ENCODE peak calls at places on chromosomes 6 and 20, in eight cellular contexts. One of them, this sample, is unnamed.

GRCh38 chr6:48194596-48195295 is 83.7 kb upstream of the PTCHD4 start:
- DNase-seq in choroid plexus epithelial cell: no peak
- DNase-seq in AG04450: no peak
- DNase-seq in mammary epithelial cell: no peak
- DNase-seq in astrocyte: no peak
- DNase-seq in psoas muscle: no peak
- DNase-seq in ascending aorta: no peak
- DNase-seq in mesothelial cell of epicardium: no peak
- DNase-seq in this sample: no peak

GRCh38 chr6:2940010-2940850 is 31.1 kb downstream of the SERPINB6 start:
- DNase-seq in choroid plexus epithelial cell: no peak
- DNase-seq in AG04450: no peak
- DNase-seq in mammary epithelial cell: no peak
- DNase-seq in astrocyte: no peak
- DNase-seq in psoas muscle: no peak
- DNase-seq in ascending aorta: no peak
- DNase-seq in mesothelial cell of epicardium: no peak
- DNase-seq in this sample: no peak

GRCh38 chr20:57824909-57825308 is 115.1 kb upstream of the PMEPA1 start:
- DNase-seq in choroid plexus epithelial cell: no peak
- DNase-seq in AG04450: no peak
- DNase-seq in mammary epithelial cell: no peak
- DNase-seq in astrocyte: no peak
- DNase-seq in psoas muscle: no peak
- DNase-seq in ascending aorta: no peak
- DNase-seq in mesothelial cell of epicardium: no peak
- DNase-seq in this sample: no peak

GRCh38 chr6:17984822-17985660 is 2.4 kb downstream of the KIF13A start:
- DNase-seq in choroid plexus epithelial cell: peak
- DNase-seq in AG04450: no peak
- DNase-seq in mammary epithelial cell: peak
- DNase-seq in astrocyte: no peak
- DNase-seq in psoas muscle: no peak
- DNase-seq in ascending aorta: no peak
- DNase-seq in mesothelial cell of epicardium: no peak
- DNase-seq in this sample: peak

GRCh38 chr6:153698001-153698400 is 341.0 kb upstream of the OPRM1 start:
- DNase-seq in choroid plexus epithelial cell: no peak
- DNase-seq in AG04450: no peak
- DNase-seq in mammary epithelial cell: no peak
- DNase-seq in astrocyte: no peak
- DNase-seq in psoas muscle: no peak
- DNase-seq in ascending aorta: no peak
- DNase-seq in mesothelial cell of epicardium: no peak
- DNase-seq in this sample: peak

GRCh38 chr6:147138841-147139240 is 65.4 kb upstream of the STXBP5 start:
- DNase-seq in choroid plexus epithelial cell: no peak
- DNase-seq in AG04450: no peak
- DNase-seq in mammary epithelial cell: no peak
- DNase-seq in astrocyte: no peak
- DNase-seq in psoas muscle: no peak
- DNase-seq in ascending aorta: no peak
- DNase-seq in mesothelial cell of epicardium: no peak
- DNase-seq in this sample: no peak

GRCh38 chr6:135209803-135210202 is 28.7 kb downstream of the MYB start:
- DNase-seq in choroid plexus epithelial cell: no peak
- DNase-seq in AG04450: no peak
- DNase-seq in mammary epithelial cell: no peak
- DNase-seq in astrocyte: no peak
- DNase-seq in psoas muscle: no peak
- DNase-seq in ascending aorta: no peak
- DNase-seq in mesothelial cell of epicardium: no peak
- DNase-seq in this sample: no peak

GRCh38 chr6:75431379-75431778 is 62.2 kb downstream of the FILIP1 start:
- DNase-seq in choroid plexus epithelial cell: peak
- DNase-seq in AG04450: no peak
- DNase-seq in mammary epithelial cell: peak
- DNase-seq in astrocyte: no peak
- DNase-seq in psoas muscle: peak
- DNase-seq in ascending aorta: no peak
- DNase-seq in mesothelial cell of epicardium: no peak
- DNase-seq in this sample: no peak

GRCh38 chr6:100806280-100806679 is 74.8 kb downstream of the ASCC3 start:
- DNase-seq in choroid plexus epithelial cell: peak
- DNase-seq in AG04450: no peak
- DNase-seq in mammary epithelial cell: no peak
- DNase-seq in astrocyte: no peak
- DNase-seq in psoas muscle: no peak
- DNase-seq in ascending aorta: no peak
- DNase-seq in mesothelial cell of epicardium: no peak
- DNase-seq in this sample: no peak

GRCh38 chr6:100810015-100810414 is 71.1 kb downstream of the ASCC3 start:
- DNase-seq in choroid plexus epithelial cell: no peak
- DNase-seq in AG04450: no peak
- DNase-seq in mammary epithelial cell: no peak
- DNase-seq in astrocyte: no peak
- DNase-seq in psoas muscle: no peak
- DNase-seq in ascending aorta: no peak
- DNase-seq in mesothelial cell of epicardium: no peak
- DNase-seq in this sample: no peak

GRCh38 chr6:100808638-100809275 is 72.4 kb downstream of the ASCC3 start:
- DNase-seq in choroid plexus epithelial cell: peak
- DNase-seq in AG04450: peak
- DNase-seq in mammary epithelial cell: peak
- DNase-seq in astrocyte: peak
- DNase-seq in psoas muscle: no peak
- DNase-seq in ascending aorta: no peak
- DNase-seq in mesothelial cell of epicardium: no peak
- DNase-seq in this sample: peak

DNA sequence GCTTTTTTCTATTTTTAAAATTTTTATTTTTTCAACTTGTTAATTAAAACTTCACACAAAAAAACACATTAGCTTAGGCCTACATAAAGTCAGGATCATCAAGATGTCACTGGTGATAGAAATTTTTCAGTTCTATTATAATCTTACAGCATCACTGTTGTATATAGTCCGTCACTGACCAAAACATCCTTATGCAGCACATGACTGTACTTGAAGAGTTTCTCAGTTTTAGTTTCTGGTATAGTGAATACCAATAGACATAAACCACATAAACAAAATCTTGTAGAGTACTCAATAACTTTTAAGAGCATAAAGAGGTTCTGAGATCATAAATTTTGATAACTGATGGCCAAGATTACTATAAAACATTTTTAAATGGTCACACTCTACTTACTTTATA is 71.8 kb downstream of the ASCC3 start:
- DNase-seq in choroid plexus epithelial cell: peak
- DNase-seq in AG04450: no peak
- DNase-seq in mammary epithelial cell: no peak
- DNase-seq in astrocyte: no peak
- DNase-seq in psoas muscle: no peak
- DNase-seq in ascending aorta: no peak
- DNase-seq in mesothelial cell of epicardium: no peak
- DNase-seq in this sample: no peak
- TF ChIP-seq CTCF in choroid plexus epithelial cell: no peak
- TF ChIP-seq CTCF in AG04450: no peak
- TF ChIP-seq CTCF in mammary epithelial cell: no peak
- TF ChIP-seq CTCF in astrocyte: no peak
- TF ChIP-seq CTCF in psoas muscle: no peak
- TF ChIP-seq CTCF in ascending aorta: no peak
- TF ChIP-seq CTCF in mesothelial cell of epicardium: no peak
- TF ChIP-seq CTCF in this sample: no peak

GRCh38 chr6:103672169-103672568 is 1187.5 kb downstream of the HACE1 start:
- DNase-seq in choroid plexus epithelial cell: peak
- DNase-seq in AG04450: no peak
- DNase-seq in mammary epithelial cell: peak
- DNase-seq in astrocyte: no peak
- DNase-seq in psoas muscle: no peak
- DNase-seq in ascending aorta: no peak
- DNase-seq in mesothelial cell of epicardium: no peak
- DNase-seq in this sample: peak
- TF ChIP-seq CTCF in choroid plexus epithelial cell: no peak
- TF ChIP-seq CTCF in AG04450: no peak
- TF ChIP-seq CTCF in mammary epithelial cell: peak
- TF ChIP-seq CTCF in astrocyte: no peak
- TF ChIP-seq CTCF in psoas muscle: no peak
- TF ChIP-seq CTCF in ascending aorta: no peak
- TF ChIP-seq CTCF in mesothelial cell of epicardium: no peak
- TF ChIP-seq CTCF in this sample: peak

GRCh38 chr6:14267885-14268660 is 150.5 kb downstream of the CD83 start:
- DNase-seq in choroid plexus epithelial cell: no peak
- DNase-seq in AG04450: no peak
- DNase-seq in mammary epithelial cell: no peak
- DNase-seq in astrocyte: no peak
- DNase-seq in psoas muscle: no peak
- DNase-seq in ascending aorta: no peak
- DNase-seq in mesothelial cell of epicardium: no peak
- DNase-seq in this sample: no peak

GRCh38 chr6:14269434-14269833 is 151.9 kb downstream of the CD83 start:
- DNase-seq in choroid plexus epithelial cell: no peak
- DNase-seq in AG04450: no peak
- DNase-seq in mammary epithelial cell: no peak
- DNase-seq in astrocyte: no peak
- DNase-seq in psoas muscle: no peak
- DNase-seq in ascending aorta: no peak
- DNase-seq in mesothelial cell of epicardium: no peak
- DNase-seq in this sample: no peak

GRCh38 chr6:14266266-14266665 is 148.7 kb downstream of the CD83 start:
- DNase-seq in choroid plexus epithelial cell: no peak
- DNase-seq in AG04450: no peak
- DNase-seq in mammary epithelial cell: no peak
- DNase-seq in astrocyte: no peak
- DNase-seq in psoas muscle: no peak
- DNase-seq in ascending aorta: no peak
- DNase-seq in mesothelial cell of epicardium: no peak
- DNase-seq in this sample: no peak

GRCh38 chr6:14263881-14264424 is 146.4 kb downstream of the CD83 start:
- DNase-seq in choroid plexus epithelial cell: no peak
- DNase-seq in AG04450: no peak
- DNase-seq in mammary epithelial cell: no peak
- DNase-seq in astrocyte: no peak
- DNase-seq in psoas muscle: no peak
- DNase-seq in ascending aorta: no peak
- DNase-seq in mesothelial cell of epicardium: no peak
- DNase-seq in this sample: no peak

GRCh38 chr6:14265049-14266021 is 147.8 kb downstream of the CD83 start:
- DNase-seq in choroid plexus epithelial cell: no peak
- DNase-seq in AG04450: no peak
- DNase-seq in mammary epithelial cell: no peak
- DNase-seq in astrocyte: no peak
- DNase-seq in psoas muscle: no peak
- DNase-seq in ascending aorta: no peak
- DNase-seq in mesothelial cell of epicardium: no peak
- DNase-seq in this sample: no peak
- TF ChIP-seq CTCF in choroid plexus epithelial cell: no peak
- TF ChIP-seq CTCF in AG04450: peak
- TF ChIP-seq CTCF in mammary epithelial cell: no peak
- TF ChIP-seq CTCF in astrocyte: no peak
- TF ChIP-seq CTCF in psoas muscle: no peak
- TF ChIP-seq CTCF in ascending aorta: no peak
- TF ChIP-seq CTCF in mesothelial cell of epicardium: peak
- TF ChIP-seq CTCF in this sample: no peak

GRCh38 chr6:111800821-111801220 is 72.4 kb downstream of the FYN start:
- DNase-seq in choroid plexus epithelial cell: no peak
- DNase-seq in AG04450: no peak
- DNase-seq in mammary epithelial cell: no peak
- DNase-seq in astrocyte: no peak
- DNase-seq in psoas muscle: no peak
- DNase-seq in ascending aorta: no peak
- DNase-seq in mesothelial cell of epicardium: no peak
- DNase-seq in this sample: no peak
- TF ChIP-seq CTCF in choroid plexus epithelial cell: no peak
- TF ChIP-seq CTCF in AG04450: no peak
- TF ChIP-seq CTCF in mammary epithelial cell: no peak
- TF ChIP-seq CTCF in astrocyte: no peak
- TF ChIP-seq CTCF in psoas muscle: no peak
- TF ChIP-seq CTCF in ascending aorta: no peak
- TF ChIP-seq CTCF in mesothelial cell of epicardium: no peak
- TF ChIP-seq CTCF in this sample: no peak

GRCh38 chr6:13380761-13381160 is 52.4 kb upstream of the TBC1D7 start:
- DNase-seq in choroid plexus epithelial cell: no peak
- DNase-seq in AG04450: no peak
- DNase-seq in mammary epithelial cell: no peak
- DNase-seq in astrocyte: no peak
- DNase-seq in psoas muscle: no peak
- DNase-seq in ascending aorta: no peak
- DNase-seq in mesothelial cell of epicardium: no peak
- DNase-seq in this sample: no peak

GRCh38 chr6:13384506-13384905 is 56.2 kb upstream of the TBC1D7 start:
- DNase-seq in choroid plexus epithelial cell: no peak
- DNase-seq in AG04450: no peak
- DNase-seq in mammary epithelial cell: no peak
- DNase-seq in astrocyte: no peak
- DNase-seq in psoas muscle: no peak
- DNase-seq in ascending aorta: no peak
- DNase-seq in mesothelial cell of epicardium: no peak
- DNase-seq in this sample: no peak

GRCh38 chr6:13378669-13379590 is 50.6 kb upstream of the TBC1D7 start:
- DNase-seq in choroid plexus epithelial cell: no peak
- DNase-seq in AG04450: no peak
- DNase-seq in mammary epithelial cell: no peak
- DNase-seq in astrocyte: no peak
- DNase-seq in psoas muscle: no peak
- DNase-seq in ascending aorta: no peak
- DNase-seq in mesothelial cell of epicardium: no peak
- DNase-seq in this sample: peak

GRCh38 chr6:13384966-13385365 is 56.6 kb upstream of the TBC1D7 start:
- DNase-seq in choroid plexus epithelial cell: no peak
- DNase-seq in AG04450: no peak
- DNase-seq in mammary epithelial cell: no peak
- DNase-seq in astrocyte: no peak
- DNase-seq in psoas muscle: no peak
- DNase-seq in ascending aorta: no peak
- DNase-seq in mesothelial cell of epicardium: no peak
- DNase-seq in this sample: no peak

GRCh38 chr6:13383280-13384163 is 55.2 kb upstream of the TBC1D7 start:
- DNase-seq in choroid plexus epithelial cell: peak
- DNase-seq in AG04450: no peak
- DNase-seq in mammary epithelial cell: peak
- DNase-seq in astrocyte: peak
- DNase-seq in psoas muscle: no peak
- DNase-seq in ascending aorta: no peak
- DNase-seq in mesothelial cell of epicardium: no peak
- DNase-seq in this sample: peak
- TF ChIP-seq CTCF in choroid plexus epithelial cell: peak
- TF ChIP-seq CTCF in AG04450: peak
- TF ChIP-seq CTCF in mammary epithelial cell: peak
- TF ChIP-seq CTCF in astrocyte: no peak
- TF ChIP-seq CTCF in psoas muscle: peak
- TF ChIP-seq CTCF in ascending aorta: peak
- TF ChIP-seq CTCF in mesothelial cell of epicardium: no peak
- TF ChIP-seq CTCF in this sample: peak

GRCh38 chr6:37535701-37536461 is 36.2 kb upstream of the CCDC167 start:
- DNase-seq in choroid plexus epithelial cell: no peak
- DNase-seq in AG04450: no peak
- DNase-seq in mammary epithelial cell: peak
- DNase-seq in astrocyte: no peak
- DNase-seq in psoas muscle: no peak
- DNase-seq in ascending aorta: no peak
- DNase-seq in mesothelial cell of epicardium: no peak
- DNase-seq in this sample: no peak
- TF ChIP-seq CTCF in choroid plexus epithelial cell: no peak
- TF ChIP-seq CTCF in AG04450: no peak
- TF ChIP-seq CTCF in mammary epithelial cell: peak
- TF ChIP-seq CTCF in astrocyte: no peak
- TF ChIP-seq CTCF in psoas muscle: no peak
- TF ChIP-seq CTCF in ascending aorta: no peak
- TF ChIP-seq CTCF in mesothelial cell of epicardium: no peak
- TF ChIP-seq CTCF in this sample: no peak

This sample was measured in MCF 10A.